ENCODE peak calls at places on chromosome 6, in four cellular contexts. K, B, A and W are unnamed samples.

GRCh38 chr6:161168281-161168891 is 105.5 kb downstream of the AGPAT4 start:
- DNase-seq in B (no peak), A (peak), K (peak), W (no peak)

GRCh38 chr6:44028767-44029166 is 98.5 kb downstream of the MRPL14 start:
- DNase-seq in B (peak), K (no peak), A (no peak), W (no peak)

GRCh38 chr6:37052027-37052628 is 46.7 kb downstream of the FGD2 start:
- DNase-seq in K (peak), B (peak), A (no peak), W (no peak)

GRCh38 chr6:160386869-160387518 is 38.8 kb downstream of the SLC22A3 start:
- DNase-seq in K (no peak), A (peak), B (peak), W (peak)

GRCh38 chr6:110822248-110822647 is 7.0 kb upstream of the CDK19 start:
- DNase-seq in B (no peak), K (no peak), A (no peak), W (no peak)

GRCh38 chr6:79040083-79040482 is 38.0 kb downstream of the PHIP start:
- DNase-seq in K (no peak), A (no peak), B (no peak), W (no peak)

GRCh38 chr6:111657146-111657545 is 51.5 kb upstream of the TRAF3IP2 start:
- DNase-seq in B (no peak), K (no peak), A (no peak), W (no peak)

GRCh38 chr6:43811101-43812099 is 41.4 kb downstream of the VEGFA start:
- DNase-seq in K (no peak), B (no peak), A (no peak), W (no peak)

GRCh38 chr6:157213426-157213825 is 109.9 kb downstream of the TMEM242 start:
- DNase-seq in A (no peak), B (no peak), K (no peak), W (no peak)

GRCh38 chr6:166490671-166491500 is 95.6 kb downstream of the RAMACL start:
- DNase-seq in B (peak), K (no peak), A (no peak), W (no peak)

GRCh38 chr6:22145294-22145693 is 151.5 kb downstream of the PRL start:
- DNase-seq in A (no peak), K (peak), B (no peak), W (no peak)

GRCh38 chr6:74356385-74356784 is 660.4 kb downstream of the CD109 start:
- DNase-seq in A (no peak), K (peak), B (no peak), W (no peak)

GRCh38 chr6:139124887-139125672 is 9.8 kb upstream of the HECA start:
- DNase-seq in A (peak), K (peak), B (peak), W (peak)

GRCh38 chr6:47853766-47854165 is 71.9 kb downstream of the OPN5 start:
- DNase-seq in A (no peak), B (no peak), K (no peak), W (no peak)

GRCh38 chr6:169145476-169145875 is 108.2 kb downstream of the THBS2 start:
- DNase-seq in A (no peak), B (no peak), K (no peak), W (no peak)

GRCh38 chr6:111673086-111673485 is 67.4 kb upstream of the TRAF3IP2 start:
- DNase-seq in A (no peak), B (no peak), K (no peak), W (no peak)

GRCh38 chr6:125780540-125781306 is 10.0 kb upstream of the NCOA7 start:
- DNase-seq in A (peak), K (peak), B (peak), W (peak)

GRCh38 chr6:129517288-129517687 is 192.7 kb downstream of the ARHGAP18 start:
- DNase-seq in K (no peak), A (no peak), B (no peak), W (no peak)

GRCh38 chr6:165915022-165915770 is 252.2 kb upstream of the PDE10A start:
- DNase-seq in B (no peak), K (no peak), A (no peak), W (no peak)

GRCh38 chr6:53530780-53531386 is 14.0 kb downstream of the GCLC start:
- DNase-seq in A (no peak), B (no peak), K (no peak), W (no peak)
- H3K27ac ChIP-seq in A (peak), B (peak), K (peak), W (peak)

GRCh38 chr6:16821834-16822264 is 60.6 kb upstream of the ATXN1 start:
- DNase-seq in B (no peak), A (no peak), K (no peak), W (no peak)
- TF ChIP-seq CTCF in B (no peak), A (no peak), K (no peak), W (no peak)

DNA sequence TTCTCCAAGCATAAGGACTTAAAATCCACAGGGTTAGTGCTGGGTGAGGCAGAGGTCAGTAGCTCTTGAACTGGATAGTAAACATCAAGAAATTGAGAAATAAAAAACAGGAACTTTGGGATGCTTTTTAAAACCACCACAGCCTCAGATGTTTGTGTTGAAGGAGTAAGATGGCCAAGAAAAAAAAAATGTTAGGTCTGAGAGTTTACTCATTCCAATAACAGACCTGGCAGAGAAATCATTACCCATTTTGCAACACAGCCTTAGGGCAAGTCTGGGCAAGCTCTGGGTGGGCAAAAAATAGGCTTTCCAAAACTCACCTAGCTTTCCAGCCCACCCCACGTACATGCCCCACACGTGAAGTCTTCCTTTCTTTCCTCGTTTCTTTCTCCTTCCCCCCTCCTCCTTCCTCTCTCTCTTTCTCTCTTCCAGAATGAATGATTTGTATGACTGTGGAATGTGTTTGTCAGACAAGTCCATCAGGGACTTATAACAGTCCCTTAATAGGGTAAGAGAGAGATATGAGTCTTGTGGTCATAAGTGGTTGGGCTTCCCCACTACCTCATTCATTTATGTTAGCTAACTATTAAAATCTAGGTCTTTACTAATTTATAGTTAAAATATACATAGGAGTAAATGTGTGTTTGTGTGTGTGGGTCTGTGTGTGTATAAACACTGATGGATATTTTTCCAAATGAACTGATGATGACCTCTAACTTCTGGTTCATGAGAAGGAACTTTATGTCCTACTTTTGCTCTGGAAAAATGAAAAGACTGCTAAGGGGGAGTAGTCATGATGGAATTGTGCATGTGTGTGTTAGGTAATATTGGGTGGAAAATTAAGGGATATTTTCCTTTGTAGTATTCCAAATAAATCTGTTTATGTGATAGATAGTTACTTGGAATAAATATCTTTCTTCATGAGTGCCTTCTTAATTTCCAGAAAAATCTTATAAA is 18.0 kb upstream of the DSE start:
- DNase-seq in A (no peak), K (no peak), B (no peak), W (no peak)
- H3K27ac ChIP-seq in A (no peak), K (no peak), B (peak), W (peak)

GRCh38 chr6:155152211-155153076 is 111.4 kb upstream of the CLDN20 start:
- DNase-seq in B (no peak), K (peak), A (no peak), W (no peak)
- TF ChIP-seq CTCF in B (no peak), K (peak), A (no peak), W (no peak)